ENCODE peak calls at places on chromosomes 5 and 9, in five cellular contexts. I, R, S, M and B are unnamed samples.

GRCh38 chr5:154743812-154744211 is 11.4 kb upstream of the LARP1 start:
- DNase-seq in M (no peak), I (no peak), S (no peak), R (no peak), B (no peak)

GRCh38 chr5:157033071-157033583 is 25.8 kb downstream of the HAVCR1 start:
- DNase-seq in S (no peak), I (no peak), R (no peak), M (no peak), B (no peak)

GRCh38 chr5:42948961-42949347 is 91.2 kb downstream of the ANXA2R start:
- DNase-seq in I (no peak), M (no peak), R (no peak), S (no peak), B (no peak)

GRCh38 chr9:20405086-20405485 is 217.2 kb downstream of the MLLT3 start:
- DNase-seq in R (no peak), M (peak), S (no peak), I (no peak), B (no peak)

GRCh38 chr9:96417051-96417586 is 1.1 kb downstream of the ZNF367 start:
- DNase-seq in M (peak), I (peak), R (peak), S (peak), B (peak)

GRCh38 chr5:12357596-12357995 is 453.4 kb upstream of the CTNND2 start:
- DNase-seq in R (no peak), M (no peak), I (no peak), S (no peak), B (no peak)

GRCh38 chr5:139177809-139178581 is 20.2 kb downstream of the SIL1 start:
- DNase-seq in M (peak), R (no peak), S (no peak), I (peak), B (peak)

GRCh38 chr9:107243757-107244156 is 39.3 kb upstream of the RAD23B start:
- DNase-seq in I (peak), R (no peak), M (peak), S (peak), B (peak)

GRCh38 chr5:154863291-154864080 is 5.1 kb downstream of the CNOT8 start:
- DNase-seq in I (no peak), R (no peak), S (no peak), M (no peak), B (no peak)

GRCh38 chr5:83556190-83556589 is 84.6 kb downstream of the VCAN start:
- DNase-seq in S (no peak), M (no peak), I (no peak), R (no peak), B (no peak)

GRCh38 chr9:113955076-113955752 is 79.1 kb downstream of the ZNF618 start:
- DNase-seq in M (peak), I (no peak), R (peak), S (peak), B (peak)

GRCh38 chr9:120281665-120282064 is 298.3 kb downstream of the CDK5RAP2 start:
- DNase-seq in R (no peak), I (no peak), S (no peak), M (no peak), B (no peak)

GRCh38 chr5:181187500-181188213 is 17.3 kb downstream of the TRIM7 start:
- DNase-seq in I (peak), M (peak), R (peak), S (peak), B (peak)

GRCh38 chr5:157549283-157549629 is 26.3 kb downstream of the ADAM19 start:
- DNase-seq in I (no peak), M (peak), R (no peak), S (no peak), B (peak)

GRCh38 chr5:14894748-14895147 is 23.2 kb upstream of the ANKH start:
- DNase-seq in R (no peak), S (no peak), M (no peak), I (no peak), B (no peak)

GRCh38 chr5:112594060-112594850 is 143.4 kb upstream of the APC start:
- DNase-seq in I (no peak), R (peak), M (no peak), S (peak), B (no peak)

GRCh38 chr9:94922691-94923107 is 196.2 kb downstream of the AOPEP start:
- DNase-seq in M (peak), I (no peak), S (peak), R (no peak), B (peak)

GRCh38 chr9:122331523-122331927 is 39.3 kb upstream of the PTGS1 start:
- DNase-seq in S (no peak), M (no peak), R (no peak), I (no peak), B (no peak)

GRCh38 chr5:141852448-141852847 is 25.8 kb downstream of the PCDH1 start:
- DNase-seq in M (no peak), S (no peak), R (no peak), I (no peak), B (no peak)

GRCh38 chr5:141849371-141850182 is 28.6 kb downstream of the PCDH1 start:
- DNase-seq in I (peak), M (peak), R (peak), S (peak), B (peak)

GRCh38 chr5:141851195-141851874 is 26.9 kb downstream of the PCDH1 start:
- DNase-seq in R (no peak), M (no peak), S (no peak), I (no peak), B (no peak)

GRCh38 chr5:141850183-141850768 is 27.9 kb downstream of the PCDH1 start:
- DNase-seq in I (no peak), M (peak), R (peak), S (peak), B (peak)

DNA sequence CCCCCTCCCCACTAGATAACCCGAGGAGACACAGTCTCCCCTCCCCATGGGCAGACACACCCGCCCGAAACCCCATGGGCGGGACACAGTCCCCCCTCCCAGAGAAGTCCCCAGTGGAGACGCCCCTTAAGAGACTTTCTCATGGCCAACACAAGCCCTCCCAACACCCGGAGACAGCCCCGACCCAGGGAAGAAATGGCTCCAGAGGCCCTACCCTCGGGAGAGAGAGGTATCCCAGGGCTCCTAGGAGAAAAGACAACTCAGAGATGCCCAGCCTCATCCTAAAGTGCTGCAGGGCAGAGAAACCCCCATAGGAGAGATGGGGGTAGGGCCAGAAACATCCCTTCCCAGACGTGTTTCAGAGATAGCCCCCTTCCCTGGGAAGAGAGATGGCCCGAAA is 27.4 kb downstream of the PCDH1 start:
- DNase-seq in I (no peak), S (no peak), R (peak), M (no peak), B (no peak)
- H3K4me3 ChIP-seq in I (peak), S (no peak), R (peak), M (no peak), B (no peak)

DNA sequence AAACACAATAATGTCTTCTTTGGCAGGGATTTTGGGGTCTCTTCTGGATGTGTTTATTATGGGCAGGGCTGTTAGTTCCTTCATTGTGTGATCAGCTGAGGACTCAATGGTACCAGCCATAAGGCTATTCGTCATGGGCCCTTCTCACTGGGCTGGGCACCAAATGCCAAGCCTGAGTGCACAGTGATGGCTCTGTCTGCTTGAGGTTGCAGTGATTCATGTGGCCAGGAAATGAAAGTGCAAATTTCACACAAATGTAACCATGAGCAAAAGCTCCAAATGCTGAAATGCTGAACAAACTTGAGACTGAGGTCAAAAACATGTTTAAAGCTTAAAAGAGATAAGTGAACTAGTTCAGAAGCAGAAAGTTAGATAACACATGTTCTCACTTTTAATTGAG is 191.0 kb downstream of the TARS1 start:
- DNase-seq in R (no peak), S (peak), M (peak), I (no peak), B (peak)
- TF ChIP-seq CTCF in R (no peak), S (no peak), M (no peak), I (no peak), B (no peak)

GRCh38 chr9:99076483-99077171 is 28.3 kb upstream of the TGFBR1 start:
- DNase-seq in S (no peak), R (no peak), M (no peak), I (no peak), B (no peak)
- H3K4me3 ChIP-seq in S (no peak), R (no peak), M (no peak), I (no peak), B (no peak)

GRCh38 chr5:1052641-1053390 is 44.2 kb downstream of the NKD2 start:
- DNase-seq in S (no peak), M (no peak), I (no peak), R (no peak), B (no peak)
- TF ChIP-seq CTCF in S (no peak), M (no peak), I (no peak), R (peak), B (no peak)

GRCh38 chr9:92140754-92141143 is 25.5 kb upstream of the SPTLC1 start:
- DNase-seq in M (no peak), S (no peak), R (no peak), I (no peak), B (no peak)
- H3K4me3 ChIP-seq in M (peak), S (peak), R (peak), I (peak), B (peak)

DNA sequence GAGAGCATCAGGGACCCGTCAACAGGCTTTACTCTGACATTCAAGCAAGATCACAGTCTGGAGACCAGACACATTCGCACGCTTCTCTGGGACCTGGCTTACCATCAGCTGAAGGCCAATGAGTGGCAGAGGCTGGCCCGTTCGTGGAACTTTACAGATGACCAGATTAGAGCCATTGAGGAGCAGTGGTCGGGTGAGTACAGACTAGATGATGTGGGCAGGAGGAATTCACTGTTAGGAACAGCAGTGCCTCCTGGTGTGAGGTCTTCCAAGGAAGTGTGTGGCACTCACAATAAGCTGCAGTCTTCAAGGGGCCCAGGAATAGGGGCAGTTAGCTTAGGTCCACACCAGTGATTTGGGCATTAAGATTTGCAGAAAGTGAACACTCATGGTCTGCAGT is 50.4 kb downstream of the POC5 start:
- DNase-seq in M (no peak), I (no peak), S (no peak), R (no peak), B (no peak)
- TF ChIP-seq CTCF in M (no peak), I (no peak), S (no peak), R (no peak), B (no peak)